ENCODE peak calls at places on chromosomes 16 and 17, in four cellular contexts. P is EL, K is stromal cell of bone marrow, H is cardiac fibroblast. Z is an unnamed sample.

GRCh38 chr16:57637424-57637823 is 9.0 kb downstream of the ADGRG1 start:
- DNase-seq in P (no peak), K (no peak), H (no peak), Z (no peak)

GRCh38 chr17:36793976-36794375 is 143.3 kb upstream of the LHX1 start:
- DNase-seq in K (no peak), H (no peak), P (no peak), Z (no peak)

GRCh38 chr16:8590161-8590688 is at the start of gene TMEM114:
- DNase-seq in K (no peak), H (no peak), P (no peak), Z (no peak)

GRCh38 chr16:66798162-66798561 is 3.2 kb downstream of the TERB1 start:
- DNase-seq in P (peak; percentile 40), H (peak; percentile 41), K (peak; percentile 21), Z (peak; percentile 17)

GRCh38 chr17:8002646-8003593 is 505 bp downstream of the GUCY2D start:
- DNase-seq in H (no peak), K (no peak), P (no peak), Z (no peak)

GRCh38 chr17:76217081-76217480 is 23.2 kb downstream of the RNF157 start:
- DNase-seq in H (no peak), P (no peak), K (no peak), Z (no peak)

GRCh38 chr16:1938316-1938715 is 4.7 kb downstream of the MSRB1 start:
- DNase-seq in P (no peak), K (no peak), H (no peak), Z (no peak)

GRCh38 chr16:86016201-86016965 is 117.4 kb downstream of the IRF8 start:
- DNase-seq in H (peak; percentile 74), K (peak; percentile 28), P (peak; percentile 49), Z (peak; percentile 49)

GRCh38 chr17:1005361-1005946 is 8.5 kb downstream of the TIMM22 start:
- DNase-seq in H (peak; percentile 22), K (peak; percentile 54), P (no peak), Z (peak; percentile 85)

GRCh38 chr17:77542551-77543490 is 402.1 kb downstream of the SEC14L1 start:
- DNase-seq in H (peak; percentile 87), K (peak; percentile 70), P (peak; percentile 80), Z (peak; percentile 80)

GRCh38 chr17:39699818-39700147 is at the start of gene ERBB2:
- DNase-seq in K (peak; percentile 66), P (peak; percentile 83), H (peak; percentile 79), Z (peak; percentile 79)

GRCh38 chr16:19583665-19584300 is 28.3 kb downstream of the VPS35L start:
- DNase-seq in P (peak; percentile 54), H (peak; percentile 69), K (no peak), Z (peak; percentile 55)

GRCh38 chr17:49851387-49852291 is 3.8 kb upstream of the TAC4 start:
- DNase-seq in K (peak; percentile 52), H (peak; percentile 65), P (peak; percentile 73), Z (peak; percentile 54)

GRCh38 chr17:71080937-71081336 is 911.6 kb downstream of the KCNJ2 start:
- DNase-seq in K (no peak), P (no peak), H (no peak), Z (no peak)

GRCh38 chr16:87351320-87351698 is 32.3 kb downstream of the FBXO31 start:
- DNase-seq in K (no peak), P (peak; percentile 26), H (no peak), Z (no peak)

GRCh38 chr16:787261-787966 is 767 bp downstream of the RPUSD1 start:
- DNase-seq in K (no peak), H (no peak), P (no peak), Z (no peak)

GRCh38 chr16:54772400-54772799 is 158.3 kb upstream of the IRX5 start:
- DNase-seq in H (no peak), K (no peak), P (no peak), Z (no peak)

GRCh38 chr17:61393550-61393903 is 6.1 kb upstream of the TBX2 start:
- DNase-seq in H (peak; percentile 16), P (no peak), K (no peak), Z (no peak)

GRCh38 chr16:72836985-72837384 is 210.9 kb downstream of the ZFHX3 start:
- DNase-seq in K (no peak), H (no peak), P (no peak), Z (no peak)

GRCh38 chr16:27242868-27243590 is 25.5 kb downstream of the NSMCE1 start:
- DNase-seq in K (peak; percentile 80), H (peak; percentile 97), P (peak; percentile 88), Z (peak; percentile 95)

GRCh38 chr16:1610071-1610840 is 1.6 kb downstream of the IFT140 start:
- DNase-seq in P (peak; percentile 87), H (peak; percentile 87), K (peak; percentile 64), Z (peak; percentile 85)

GRCh38 chr17:9790889-9791876 is at the start of gene DHRS7C:
- DNase-seq in H (no peak), K (no peak), P (no peak), Z (no peak)

GRCh38 chr17:6139447-6139832 is 69.3 kb downstream of the WSCD1 start:
- DNase-seq in H (no peak), P (no peak), K (no peak), Z (no peak)

GRCh38 chr17:39674702-39675389 is 6.6 kb downstream of the PNMT start:
- DNase-seq in K (no peak), H (peak; percentile 24), P (no peak), Z (no peak)

GRCh38 chr16:53456625-53457024 is 22.4 kb downstream of the RBL2 start:
- DNase-seq in K (no peak), H (no peak), P (no peak), Z (no peak)

GRCh38 chr17:55527520-55528118 is 16.4 kb upstream of the SMIM36 start:
- DNase-seq in P (peak; percentile 18), H (peak; percentile 70), K (peak; percentile 57), Z (peak; percentile 63)

GRCh38 chr17:59719526-59719925 is 12.1 kb downstream of the VMP1 start:
- DNase-seq in P (no peak), H (no peak), K (no peak), Z (no peak)

GRCh38 chr17:81392909-81393654 is 2.2 kb upstream of the BAHCC1 start:
- DNase-seq in K (no peak), P (no peak), H (peak; percentile 44), Z (no peak)

GRCh38 chr17:66950886-66951604 is 13.5 kb upstream of the CACNG4 start:
- DNase-seq in H (no peak), P (no peak), K (no peak), Z (no peak)

GRCh38 chr17:38577244-38577643 is 28.5 kb downstream of the SRCIN1 start:
- DNase-seq in P (no peak), H (no peak), K (no peak), Z (no peak)

GRCh38 chr16:74232831-74233465 is 63.7 kb upstream of the PSMD7 start:
- DNase-seq in K (no peak), P (no peak), H (no peak), Z (no peak)

GRCh38 chr17:36623281-36623680 is 21.9 kb downstream of the MRM1 start:
- DNase-seq in H (no peak), P (no peak), K (no peak), Z (no peak)

GRCh38 chr17:19392303-19392702 is 5.3 kb upstream of the MFAP4 start:
- DNase-seq in P (no peak), K (no peak), H (no peak), Z (no peak)

GRCh38 chr17:16352838-16353701 is at the start of gene CENPV:
- DNase-seq in K (no peak), H (no peak), P (peak; percentile 58), Z (no peak)